ENCODE peak calls at places on chromosomes 1 and 21, in seven cellular contexts. One of them, this sample, is unnamed.

GRCh38 chr1:218760601-218761570 is 412.8 kb upstream of the LYPLAL1 start:
- DNase-seq in effector CD4-positive, alpha-beta T cell: no peak
- DNase-seq in naive B cell: no peak
- DNase-seq in cardiac fibroblast: peak
- DNase-seq in neural progenitor cell: no peak
- DNase-seq in NCI-H2081: no peak
- DNase-seq in fibroblast of villous mesenchyme: peak
- DNase-seq in this sample: no peak

GRCh38 chr1:55288245-55288644 is 73.1 kb upstream of the USP24 start:
- DNase-seq in effector CD4-positive, alpha-beta T cell: no peak
- DNase-seq in NCI-H2081: no peak
- DNase-seq in cardiac fibroblast: no peak
- DNase-seq in naive B cell: peak
- DNase-seq in neural progenitor cell: no peak
- DNase-seq in fibroblast of villous mesenchyme: peak
- DNase-seq in this sample: no peak

GRCh38 chr1:40849801-40850592 is 12.2 kb downstream of the CITED4 start:
- DNase-seq in neural progenitor cell: peak
- DNase-seq in fibroblast of villous mesenchyme: peak
- DNase-seq in cardiac fibroblast: peak
- DNase-seq in NCI-H2081: peak
- DNase-seq in effector CD4-positive, alpha-beta T cell: peak
- DNase-seq in naive B cell: peak
- DNase-seq in this sample: peak

GRCh38 chr1:184866991-184867788 is 107.1 kb downstream of the NIBAN1 start:
- DNase-seq in cardiac fibroblast: peak
- DNase-seq in effector CD4-positive, alpha-beta T cell: peak
- DNase-seq in NCI-H2081: no peak
- DNase-seq in neural progenitor cell: no peak
- DNase-seq in fibroblast of villous mesenchyme: peak
- DNase-seq in naive B cell: peak
- DNase-seq in this sample: peak

GRCh38 chr1:201483373-201483949 is 14.5 kb upstream of the PHLDA3 start:
- DNase-seq in cardiac fibroblast: no peak
- DNase-seq in naive B cell: no peak
- DNase-seq in NCI-H2081: no peak
- DNase-seq in effector CD4-positive, alpha-beta T cell: no peak
- DNase-seq in neural progenitor cell: no peak
- DNase-seq in fibroblast of villous mesenchyme: no peak
- DNase-seq in this sample: no peak

GRCh38 chr1:28813931-28814465 is 2.0 kb downstream of the OPRD1 start:
- DNase-seq in naive B cell: no peak
- DNase-seq in fibroblast of villous mesenchyme: no peak
- DNase-seq in NCI-H2081: no peak
- DNase-seq in neural progenitor cell: no peak
- DNase-seq in cardiac fibroblast: no peak
- DNase-seq in effector CD4-positive, alpha-beta T cell: no peak
- DNase-seq in this sample: no peak

GRCh38 chr1:234887026-234887910 is 241.4 kb downstream of the TOMM20 start:
- DNase-seq in naive B cell: no peak
- DNase-seq in NCI-H2081: no peak
- DNase-seq in cardiac fibroblast: no peak
- DNase-seq in effector CD4-positive, alpha-beta T cell: no peak
- DNase-seq in fibroblast of villous mesenchyme: peak
- DNase-seq in neural progenitor cell: no peak
- DNase-seq in this sample: peak

GRCh38 chr21:31559368-31560119 is 99.9 kb upstream of the SOD1 start:
- DNase-seq in effector CD4-positive, alpha-beta T cell: peak
- DNase-seq in fibroblast of villous mesenchyme: peak
- DNase-seq in neural progenitor cell: peak
- DNase-seq in naive B cell: peak
- DNase-seq in NCI-H2081: peak
- DNase-seq in cardiac fibroblast: peak
- DNase-seq in this sample: peak

GRCh38 chr1:5821496-5822176 is 170.6 kb downstream of the NPHP4 start:
- DNase-seq in fibroblast of villous mesenchyme: no peak
- DNase-seq in naive B cell: no peak
- DNase-seq in cardiac fibroblast: no peak
- DNase-seq in neural progenitor cell: no peak
- DNase-seq in NCI-H2081: no peak
- DNase-seq in effector CD4-positive, alpha-beta T cell: no peak
- DNase-seq in this sample: no peak

GRCh38 chr1:3481836-3482589 is 27.5 kb downstream of the ARHGEF16 start:
- DNase-seq in NCI-H2081: no peak
- DNase-seq in naive B cell: no peak
- DNase-seq in effector CD4-positive, alpha-beta T cell: no peak
- DNase-seq in neural progenitor cell: no peak
- DNase-seq in fibroblast of villous mesenchyme: no peak
- DNase-seq in cardiac fibroblast: no peak
- DNase-seq in this sample: no peak

GRCh38 chr1:227317541-227318002 is 720 bp downstream of the CDC42BPA start:
- DNase-seq in effector CD4-positive, alpha-beta T cell: no peak
- DNase-seq in neural progenitor cell: peak
- DNase-seq in NCI-H2081: peak
- DNase-seq in cardiac fibroblast: peak
- DNase-seq in naive B cell: no peak
- DNase-seq in fibroblast of villous mesenchyme: peak
- DNase-seq in this sample: peak

GRCh38 chr21:27157097-27157496 is 190.2 kb upstream of the ADAMTS5 start:
- DNase-seq in naive B cell: no peak
- DNase-seq in effector CD4-positive, alpha-beta T cell: no peak
- DNase-seq in NCI-H2081: no peak
- DNase-seq in neural progenitor cell: no peak
- DNase-seq in cardiac fibroblast: no peak
- DNase-seq in fibroblast of villous mesenchyme: no peak
- DNase-seq in this sample: no peak

GRCh38 chr1:52792002-52792401 is 50.6 kb upstream of the ZYG11A start:
- DNase-seq in fibroblast of villous mesenchyme: no peak
- DNase-seq in effector CD4-positive, alpha-beta T cell: no peak
- DNase-seq in neural progenitor cell: no peak
- DNase-seq in NCI-H2081: no peak
- DNase-seq in cardiac fibroblast: no peak
- DNase-seq in naive B cell: no peak
- DNase-seq in this sample: no peak

GRCh38 chr1:226643167-226643566 is 94.6 kb downstream of the STUM start:
- DNase-seq in effector CD4-positive, alpha-beta T cell: peak
- DNase-seq in cardiac fibroblast: peak
- DNase-seq in NCI-H2081: no peak
- DNase-seq in naive B cell: peak
- DNase-seq in fibroblast of villous mesenchyme: peak
- DNase-seq in neural progenitor cell: no peak
- DNase-seq in this sample: peak

GRCh38 chr1:163797816-163798215 is 476.1 kb downstream of the NUF2 start:
- DNase-seq in NCI-H2081: no peak
- DNase-seq in neural progenitor cell: no peak
- DNase-seq in effector CD4-positive, alpha-beta T cell: no peak
- DNase-seq in fibroblast of villous mesenchyme: no peak
- DNase-seq in naive B cell: no peak
- DNase-seq in cardiac fibroblast: no peak
- DNase-seq in this sample: no peak

GRCh38 chr1:235069577-235070563 is 58.8 kb downstream of the TOMM20 start:
- DNase-seq in fibroblast of villous mesenchyme: no peak
- DNase-seq in cardiac fibroblast: peak
- DNase-seq in NCI-H2081: peak
- DNase-seq in neural progenitor cell: no peak
- DNase-seq in effector CD4-positive, alpha-beta T cell: no peak
- DNase-seq in naive B cell: no peak
- DNase-seq in this sample: peak

GRCh38 chr21:16742116-16742515 is 770.7 kb upstream of the CXADR start:
- DNase-seq in naive B cell: no peak
- DNase-seq in cardiac fibroblast: peak
- DNase-seq in fibroblast of villous mesenchyme: no peak
- DNase-seq in neural progenitor cell: no peak
- DNase-seq in effector CD4-positive, alpha-beta T cell: no peak
- DNase-seq in NCI-H2081: no peak
- DNase-seq in this sample: no peak

GRCh38 chr1:211715976-211716375 is 40.6 kb upstream of the NEK2 start:
- DNase-seq in effector CD4-positive, alpha-beta T cell: no peak
- DNase-seq in neural progenitor cell: no peak
- DNase-seq in naive B cell: no peak
- DNase-seq in fibroblast of villous mesenchyme: no peak
- DNase-seq in cardiac fibroblast: no peak
- DNase-seq in NCI-H2081: no peak
- DNase-seq in this sample: no peak

GRCh38 chr1:48493970-48494769 is 22.2 kb upstream of the SPATA6 start:
- DNase-seq in NCI-H2081: peak
- DNase-seq in naive B cell: no peak
- DNase-seq in effector CD4-positive, alpha-beta T cell: no peak
- DNase-seq in cardiac fibroblast: peak
- DNase-seq in fibroblast of villous mesenchyme: peak
- DNase-seq in neural progenitor cell: no peak
- DNase-seq in this sample: peak

GRCh38 chr1:162548170-162548569 is 13.4 kb upstream of the UAP1 start:
- DNase-seq in neural progenitor cell: no peak
- DNase-seq in NCI-H2081: no peak
- DNase-seq in cardiac fibroblast: peak
- DNase-seq in fibroblast of villous mesenchyme: peak
- DNase-seq in naive B cell: no peak
- DNase-seq in effector CD4-positive, alpha-beta T cell: no peak
- DNase-seq in this sample: peak

GRCh38 chr1:19765623-19766022 is 34.1 kb downstream of the TMCO4 start:
- DNase-seq in effector CD4-positive, alpha-beta T cell: no peak
- DNase-seq in cardiac fibroblast: peak
- DNase-seq in fibroblast of villous mesenchyme: peak
- DNase-seq in neural progenitor cell: no peak
- DNase-seq in naive B cell: no peak
- DNase-seq in NCI-H2081: no peak
- DNase-seq in this sample: peak

GRCh38 chr1:6157528-6158174 is 22.5 kb downstream of the CHD5 start:
- DNase-seq in cardiac fibroblast: no peak
- DNase-seq in naive B cell: no peak
- DNase-seq in NCI-H2081: peak
- DNase-seq in effector CD4-positive, alpha-beta T cell: no peak
- DNase-seq in neural progenitor cell: no peak
- DNase-seq in fibroblast of villous mesenchyme: peak
- DNase-seq in this sample: no peak

GRCh38 chr1:165631403-165632151 is 543 bp downstream of the MGST3 start:
- DNase-seq in naive B cell: no peak
- DNase-seq in NCI-H2081: peak
- DNase-seq in effector CD4-positive, alpha-beta T cell: peak
- DNase-seq in cardiac fibroblast: peak
- DNase-seq in neural progenitor cell: peak
- DNase-seq in fibroblast of villous mesenchyme: peak
- DNase-seq in this sample: peak

GRCh38 chr21:33587792-33588484 is 546 bp downstream of the DONSON start:
- DNase-seq in NCI-H2081: peak
- DNase-seq in fibroblast of villous mesenchyme: peak
- DNase-seq in effector CD4-positive, alpha-beta T cell: no peak
- DNase-seq in cardiac fibroblast: peak
- DNase-seq in neural progenitor cell: peak
- DNase-seq in naive B cell: no peak
- DNase-seq in this sample: peak

GRCh38 chr1:64150266-64150665 is 53.2 kb upstream of the UBE2U start:
- DNase-seq in neural progenitor cell: no peak
- DNase-seq in cardiac fibroblast: peak
- DNase-seq in fibroblast of villous mesenchyme: no peak
- DNase-seq in effector CD4-positive, alpha-beta T cell: no peak
- DNase-seq in NCI-H2081: no peak
- DNase-seq in naive B cell: no peak
- DNase-seq in this sample: no peak

GRCh38 chr1:17207046-17207445 is 2.1 kb downstream of the PADI1 start:
- DNase-seq in neural progenitor cell: no peak
- DNase-seq in NCI-H2081: no peak
- DNase-seq in effector CD4-positive, alpha-beta T cell: no peak
- DNase-seq in naive B cell: peak
- DNase-seq in cardiac fibroblast: no peak
- DNase-seq in fibroblast of villous mesenchyme: no peak
- DNase-seq in this sample: no peak

GRCh38 chr1:2610036-2610720 is 22.6 kb downstream of the MMEL1 start:
- DNase-seq in naive B cell: no peak
- DNase-seq in effector CD4-positive, alpha-beta T cell: no peak
- DNase-seq in neural progenitor cell: no peak
- DNase-seq in NCI-H2081: peak
- DNase-seq in fibroblast of villous mesenchyme: no peak
- DNase-seq in cardiac fibroblast: no peak
- DNase-seq in this sample: no peak

This sample was measured in GM03348.